ENCODE peak calls at places on chromosomes 5 and 9, in five cellular contexts. One of them, this sample, is unnamed.

GRCh38 chr5:35926389-35927051 is 11.9 kb downstream of the CAPSL start:
- DNase-seq in ovary: peak; percentile 56
- DNase-seq in trophoblast cell: peak; percentile 34
- DNase-seq in lung: peak; percentile 44
- DNase-seq in A673: peak; percentile 80
- DNase-seq in this sample: peak; percentile 26

GRCh38 chr5:102090770-102091169 is 205.3 kb downstream of the SLCO4C1 start:
- DNase-seq in ovary: no peak
- DNase-seq in trophoblast cell: no peak
- DNase-seq in lung: peak; percentile 29
- DNase-seq in A673: peak; percentile 58
- DNase-seq in this sample: no peak

GRCh38 chr5:95900383-95900958 is 61.2 kb downstream of the ELL2 start:
- DNase-seq in ovary: no peak
- DNase-seq in trophoblast cell: no peak
- DNase-seq in lung: no peak
- DNase-seq in A673: peak; percentile 34
- DNase-seq in this sample: no peak

GRCh38 chr5:1542755-1543154 is 19.0 kb upstream of the LPCAT1 start:
- DNase-seq in ovary: peak; percentile 40
- DNase-seq in trophoblast cell: peak; percentile 87
- DNase-seq in lung: peak; percentile 87
- DNase-seq in A673: no peak
- DNase-seq in this sample: peak; percentile 98

GRCh38 chr5:7668627-7669026 is 182.3 kb downstream of the CFAP90 start:
- DNase-seq in ovary: no peak
- DNase-seq in trophoblast cell: no peak
- DNase-seq in lung: no peak
- DNase-seq in A673: no peak
- DNase-seq in this sample: no peak

GRCh38 chr9:110016340-110016739 is 191.6 kb downstream of the C9orf152 start:
- DNase-seq in ovary: no peak
- DNase-seq in trophoblast cell: peak; percentile 22
- DNase-seq in lung: no peak
- DNase-seq in A673: no peak
- DNase-seq in this sample: no peak

GRCh38 chr9:98793031-98793430 is 3.3 kb downstream of the ANKS6 start:
- DNase-seq in ovary: no peak
- DNase-seq in trophoblast cell: no peak
- DNase-seq in lung: no peak
- DNase-seq in A673: no peak
- DNase-seq in this sample: no peak

GRCh38 chr5:180874804-180875582 is 13.9 kb upstream of the ZFP62 start:
- DNase-seq in ovary: no peak
- DNase-seq in trophoblast cell: no peak
- DNase-seq in lung: no peak
- DNase-seq in A673: no peak
- DNase-seq in this sample: no peak

GRCh38 chr5:119318256-119318914 is 37.4 kb upstream of the TNFAIP8 start:
- DNase-seq in ovary: no peak
- DNase-seq in trophoblast cell: no peak
- DNase-seq in lung: no peak
- DNase-seq in A673: no peak
- DNase-seq in this sample: no peak

GRCh38 chr9:122097679-122098315 is 4.7 kb upstream of the TTLL11 start:
- DNase-seq in ovary: no peak
- DNase-seq in trophoblast cell: no peak
- DNase-seq in lung: no peak
- DNase-seq in A673: peak; percentile 12
- DNase-seq in this sample: no peak

GRCh38 chr9:130590305-130590704 is 10.9 kb downstream of the FUBP3 start:
- DNase-seq in ovary: no peak
- DNase-seq in trophoblast cell: no peak
- DNase-seq in lung: no peak
- DNase-seq in A673: no peak
- DNase-seq in this sample: no peak

GRCh38 chr5:59069438-59070079 is 486.7 kb downstream of the RAB3C start:
- DNase-seq in ovary: peak; percentile 33
- DNase-seq in trophoblast cell: no peak
- DNase-seq in lung: no peak
- DNase-seq in A673: peak; percentile 32
- DNase-seq in this sample: peak; percentile 83

GRCh38 chr5:10703676-10704075 is 57.4 kb downstream of the DAP start:
- DNase-seq in ovary: no peak
- DNase-seq in trophoblast cell: no peak
- DNase-seq in lung: no peak
- DNase-seq in A673: no peak
- DNase-seq in this sample: no peak

GRCh38 chr9:122402403-122403268 is 31.8 kb downstream of the PTGS1 start:
- DNase-seq in ovary: no peak
- DNase-seq in trophoblast cell: peak; percentile 76
- DNase-seq in lung: no peak
- DNase-seq in A673: peak; percentile 69
- DNase-seq in this sample: peak; percentile 95

GRCh38 chr5:94793113-94793815 is 174.8 kb downstream of the SLF1 start:
- DNase-seq in ovary: no peak
- DNase-seq in trophoblast cell: no peak
- DNase-seq in lung: no peak
- DNase-seq in A673: no peak
- DNase-seq in this sample: no peak

GRCh38 chr5:94788527-94788926 is 170.1 kb downstream of the SLF1 start:
- DNase-seq in ovary: no peak
- DNase-seq in trophoblast cell: no peak
- DNase-seq in lung: no peak
- DNase-seq in A673: no peak
- DNase-seq in this sample: no peak

GRCh38 chr5:94791787-94792186 is 173.3 kb downstream of the SLF1 start:
- DNase-seq in ovary: no peak
- DNase-seq in trophoblast cell: no peak
- DNase-seq in lung: no peak
- DNase-seq in A673: no peak
- DNase-seq in this sample: no peak

GRCh38 chr5:94793816-94794198 is 175.3 kb downstream of the SLF1 start:
- DNase-seq in ovary: no peak
- DNase-seq in trophoblast cell: no peak
- DNase-seq in lung: no peak
- DNase-seq in A673: no peak
- DNase-seq in this sample: no peak
- H3K4me1 ChIP-seq in ovary: no peaks in the 10 kb centered on the region
- H3K4me1 ChIP-seq in trophoblast cell: no peaks in the 10 kb centered on the region
- H3K4me1 ChIP-seq in lung: no peaks in the 10 kb centered on the region
- H3K4me1 ChIP-seq in A673: peaks cover 13% of the 10 kb centered on the region
- H3K4me1 ChIP-seq in this sample: no peaks in the 10 kb centered on the region

GRCh38 chr9:104772707-104773106 is 8.8 kb downstream of the NIPSNAP3B start:
- DNase-seq in ovary: no peak
- DNase-seq in trophoblast cell: no peak
- DNase-seq in lung: no peak
- DNase-seq in A673: no peak
- DNase-seq in this sample: no peak

GRCh38 chr9:104766025-104766424 is 2.1 kb downstream of the NIPSNAP3B start:
- DNase-seq in ovary: no peak
- DNase-seq in trophoblast cell: no peak
- DNase-seq in lung: no peak
- DNase-seq in A673: no peak
- DNase-seq in this sample: no peak

GRCh38 chr9:104773118-104773517 is 9.2 kb downstream of the NIPSNAP3B start:
- DNase-seq in ovary: no peak
- DNase-seq in trophoblast cell: no peak
- DNase-seq in lung: no peak
- DNase-seq in A673: no peak
- DNase-seq in this sample: no peak

GRCh38 chr9:104767507-104767906 is 3.6 kb downstream of the NIPSNAP3B start:
- DNase-seq in ovary: no peak
- DNase-seq in trophoblast cell: no peak
- DNase-seq in lung: no peak
- DNase-seq in A673: no peak
- DNase-seq in this sample: no peak

DNA sequence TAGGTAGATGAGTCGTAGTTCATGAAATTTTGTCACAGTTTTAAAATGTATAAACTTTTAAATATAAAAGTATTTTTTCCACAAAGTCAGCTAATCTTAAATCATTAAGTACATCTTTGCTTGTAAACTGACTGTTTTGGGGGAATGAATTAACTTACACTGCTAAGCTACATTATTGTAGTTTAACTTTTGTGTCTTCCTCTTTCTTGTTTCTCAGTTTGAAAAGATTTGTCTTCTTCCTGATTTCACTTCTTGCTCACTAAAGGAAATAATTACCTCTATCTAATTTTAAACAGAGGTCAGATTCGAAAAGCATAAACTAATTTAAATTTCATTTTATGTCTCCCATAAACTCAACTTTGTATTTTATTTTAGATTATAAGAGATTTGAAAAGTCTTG is 5.7 kb downstream of the NIPSNAP3B start:
- DNase-seq in ovary: no peak
- DNase-seq in trophoblast cell: no peak
- DNase-seq in lung: no peak
- DNase-seq in A673: no peak
- DNase-seq in this sample: no peak
- H3K4me1 ChIP-seq in ovary: peaks cover under 1% of the 10 kb centered on the region
- H3K4me1 ChIP-seq in trophoblast cell: peaks cover under 1% of the 10 kb centered on the region
- H3K4me1 ChIP-seq in lung: peaks cover under 1% of the 10 kb centered on the region
- H3K4me1 ChIP-seq in A673: no peaks in the 10 kb centered on the region
- H3K4me1 ChIP-seq in this sample: no peaks in the 10 kb centered on the region

GRCh38 chr9:128026255-128027165 is 40.6 kb downstream of the NAIF1 start:
- DNase-seq in ovary: no peak
- DNase-seq in trophoblast cell: no peak
- DNase-seq in lung: no peak
- DNase-seq in A673: no peak
- DNase-seq in this sample: no peak
- H3K4me1 ChIP-seq in ovary: no peaks in the 10 kb centered on the region
- H3K4me1 ChIP-seq in trophoblast cell: peaks cover 4% of the 10 kb centered on the region
- H3K4me1 ChIP-seq in lung: peaks cover 4% of the 10 kb centered on the region
- H3K4me1 ChIP-seq in A673: no peaks in the 10 kb centered on the region
- H3K4me1 ChIP-seq in this sample: no peaks in the 10 kb centered on the region

GRCh38 chr5:127064253-127064652 is 9.0 kb downstream of the C5orf63 start:
- DNase-seq in ovary: no peak
- DNase-seq in trophoblast cell: no peak
- DNase-seq in lung: no peak
- DNase-seq in A673: no peak
- DNase-seq in this sample: no peak
- H3K4me1 ChIP-seq in ovary: no peaks in the 10 kb centered on the region
- H3K4me1 ChIP-seq in trophoblast cell: no peaks in the 10 kb centered on the region
- H3K4me1 ChIP-seq in lung: no peaks in the 10 kb centered on the region
- H3K4me1 ChIP-seq in A673: no peaks in the 10 kb centered on the region
- H3K4me1 ChIP-seq in this sample: no peaks in the 10 kb centered on the region

GRCh38 chr5:129500101-129500500 is 40.0 kb downstream of the ADAMTS19 start:
- DNase-seq in ovary: no peak
- DNase-seq in trophoblast cell: no peak
- DNase-seq in lung: no peak
- DNase-seq in A673: no peak
- DNase-seq in this sample: no peak

GRCh38 chr5:129496410-129496809 is 36.3 kb downstream of the ADAMTS19 start:
- DNase-seq in ovary: no peak
- DNase-seq in trophoblast cell: no peak
- DNase-seq in lung: no peak
- DNase-seq in A673: no peak
- DNase-seq in this sample: no peak

GRCh38 chr5:129499208-129499852 is 39.2 kb downstream of the ADAMTS19 start:
- DNase-seq in ovary: no peak
- DNase-seq in trophoblast cell: no peak
- DNase-seq in lung: no peak
- DNase-seq in A673: no peak
- DNase-seq in this sample: no peak

GRCh38 chr5:129496875-129497274 is 36.8 kb downstream of the ADAMTS19 start:
- DNase-seq in ovary: no peak
- DNase-seq in trophoblast cell: no peak
- DNase-seq in lung: no peak
- DNase-seq in A673: no peak
- DNase-seq in this sample: no peak
- H3K4me1 ChIP-seq in ovary: no peaks in the 10 kb centered on the region
- H3K4me1 ChIP-seq in trophoblast cell: no peaks in the 10 kb centered on the region
- H3K4me1 ChIP-seq in lung: no peaks in the 10 kb centered on the region
- H3K4me1 ChIP-seq in A673: no peaks in the 10 kb centered on the region
- H3K4me1 ChIP-seq in this sample: no peaks in the 10 kb centered on the region

GRCh38 chr5:122152266-122152900 is 23.0 kb downstream of the ZNF474 start:
- DNase-seq in ovary: no peak
- DNase-seq in trophoblast cell: no peak
- DNase-seq in lung: no peak
- DNase-seq in A673: no peak
- DNase-seq in this sample: no peak

GRCh38 chr5:122153230-122153629 is 23.9 kb downstream of the ZNF474 start:
- DNase-seq in ovary: no peak
- DNase-seq in trophoblast cell: no peak
- DNase-seq in lung: no peak
- DNase-seq in A673: no peak
- DNase-seq in this sample: no peak

GRCh38 chr5:122154910-122155309 is 25.6 kb downstream of the ZNF474 start:
- DNase-seq in ovary: no peak
- DNase-seq in trophoblast cell: no peak
- DNase-seq in lung: no peak
- DNase-seq in A673: no peak
- DNase-seq in this sample: no peak

GRCh38 chr5:122154491-122154890 is 25.1 kb downstream of the ZNF474 start:
- DNase-seq in ovary: no peak
- DNase-seq in trophoblast cell: no peak
- DNase-seq in lung: no peak
- DNase-seq in A673: no peak
- DNase-seq in this sample: no peak

GRCh38 chr5:122153774-122154173 is 24.4 kb downstream of the ZNF474 start:
- DNase-seq in ovary: no peak
- DNase-seq in trophoblast cell: no peak
- DNase-seq in lung: no peak
- DNase-seq in A673: no peak
- DNase-seq in this sample: no peak
- H3K4me1 ChIP-seq in ovary: peaks cover 1% of the 10 kb centered on the region
- H3K4me1 ChIP-seq in trophoblast cell: peaks cover 4% of the 10 kb centered on the region
- H3K4me1 ChIP-seq in lung: no peaks in the 10 kb centered on the region
- H3K4me1 ChIP-seq in A673: no peaks in the 10 kb centered on the region
- H3K4me1 ChIP-seq in this sample: no peaks in the 10 kb centered on the region

GRCh38 chr5:166926098-166926497 is 1365.3 kb upstream of the WWC1 start:
- DNase-seq in ovary: no peak
- DNase-seq in trophoblast cell: no peak
- DNase-seq in lung: no peak
- DNase-seq in A673: peak; percentile 20
- DNase-seq in this sample: no peak
- H3K4me1 ChIP-seq in ovary: no peaks in the 10 kb centered on the region
- H3K4me1 ChIP-seq in trophoblast cell: no peaks in the 10 kb centered on the region
- H3K4me1 ChIP-seq in lung: no peaks in the 10 kb centered on the region
- H3K4me1 ChIP-seq in A673: no peaks in the 10 kb centered on the region
- H3K4me1 ChIP-seq in this sample: no peaks in the 10 kb centered on the region

DNA sequence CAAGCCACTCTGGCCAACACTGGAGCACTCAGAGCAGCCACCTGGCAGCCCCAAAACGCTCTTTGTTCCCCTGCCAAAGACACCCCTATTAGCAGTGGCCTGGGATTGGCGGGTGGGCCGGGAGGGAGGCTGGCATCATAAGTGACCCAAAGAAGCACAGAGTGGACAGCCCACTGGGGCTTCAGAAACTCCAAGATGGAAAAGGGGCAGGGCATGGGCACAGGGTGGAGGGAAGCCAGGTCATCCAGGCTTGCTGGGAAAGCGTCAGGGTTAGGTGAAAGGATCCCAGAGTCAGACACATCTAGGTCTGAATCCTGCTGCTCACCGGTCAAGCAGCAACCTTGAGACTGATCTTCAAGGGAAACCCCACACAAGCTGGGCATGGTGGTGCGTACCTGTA is 14.8 kb downstream of the EEIG1 start:
- DNase-seq in ovary: no peak
- DNase-seq in trophoblast cell: no peak
- DNase-seq in lung: no peak
- DNase-seq in A673: no peak
- DNase-seq in this sample: no peak
- H3K4me1 ChIP-seq in ovary: peaks cover 70% of the 10 kb centered on the region
- H3K4me1 ChIP-seq in trophoblast cell: peaks cover 64% of the 10 kb centered on the region
- H3K4me1 ChIP-seq in lung: peaks cover 50% of the 10 kb centered on the region
- H3K4me1 ChIP-seq in A673: peaks cover 91% of the 10 kb centered on the region
- H3K4me1 ChIP-seq in this sample: peaks cover 28% of the 10 kb centered on the region

GRCh38 chr9:35274988-35275387 is 113.2 kb downstream of the UNC13B start:
- DNase-seq in ovary: no peak
- DNase-seq in trophoblast cell: no peak
- DNase-seq in lung: no peak
- DNase-seq in A673: no peak
- DNase-seq in this sample: no peak
- H3K4me1 ChIP-seq in ovary: peaks cover 2% of the 10 kb centered on the region
- H3K4me1 ChIP-seq in trophoblast cell: no peaks in the 10 kb centered on the region
- H3K4me1 ChIP-seq in lung: no peaks in the 10 kb centered on the region
- H3K4me1 ChIP-seq in A673: no peaks in the 10 kb centered on the region
- H3K4me1 ChIP-seq in this sample: peaks cover 12% of the 10 kb centered on the region